ENCODE peak calls at places on chromosome 6, in eight cellular contexts. One of them, this sample, is unnamed.

GRCh38 chr6:128242765-128243403 is 277.5 kb downstream of the PTPRK start:
- DNase-seq in AG08395: peak
- DNase-seq in stimulated activated CD8-positive, alpha-beta memory T cell treated with anti-CD3 and anti-CD28 coated beads, Interleukin-4, amount 100 ng/mL, for 24 hours: no peak
- DNase-seq in PC-9: no peak
- DNase-seq in aorta: no peak
- DNase-seq in GM13977: no peak
- DNase-seq in NCI-H1417 treated with DMSO at 0.1 percent for 48 hours: no peak
- DNase-seq in neural progenitor cell: no peak
- DNase-seq in this sample: no peak

GRCh38 chr6:149938571-149939462 is 3.0 kb upstream of the ULBP2 start:
- DNase-seq in aorta: peak
- DNase-seq in stimulated activated CD8-positive, alpha-beta memory T cell treated with anti-CD3 and anti-CD28 coated beads, Interleukin-4, amount 100 ng/mL, for 24 hours: no peak
- DNase-seq in PC-9: no peak
- DNase-seq in GM13977: peak
- DNase-seq in AG08395: no peak
- DNase-seq in NCI-H1417 treated with DMSO at 0.1 percent for 48 hours: no peak
- DNase-seq in neural progenitor cell: no peak
- DNase-seq in this sample: peak

GRCh38 chr6:56363796-56364195 is 116.4 kb upstream of the COL21A1 start:
- DNase-seq in neural progenitor cell: no peak
- DNase-seq in AG08395: no peak
- DNase-seq in NCI-H1417 treated with DMSO at 0.1 percent for 48 hours: no peak
- DNase-seq in GM13977: no peak
- DNase-seq in stimulated activated CD8-positive, alpha-beta memory T cell treated with anti-CD3 and anti-CD28 coated beads, Interleukin-4, amount 100 ng/mL, for 24 hours: no peak
- DNase-seq in PC-9: no peak
- DNase-seq in aorta: no peak
- DNase-seq in this sample: no peak

GRCh38 chr6:159862103-159862502 is 28.7 kb upstream of the MAS1 start:
- DNase-seq in neural progenitor cell: no peak
- DNase-seq in stimulated activated CD8-positive, alpha-beta memory T cell treated with anti-CD3 and anti-CD28 coated beads, Interleukin-4, amount 100 ng/mL, for 24 hours: no peak
- DNase-seq in NCI-H1417 treated with DMSO at 0.1 percent for 48 hours: no peak
- DNase-seq in PC-9: no peak
- DNase-seq in aorta: no peak
- DNase-seq in AG08395: no peak
- DNase-seq in GM13977: no peak
- DNase-seq in this sample: no peak

GRCh38 chr6:166007349-166008263 is 160.0 kb downstream of the TBXT start:
- DNase-seq in stimulated activated CD8-positive, alpha-beta memory T cell treated with anti-CD3 and anti-CD28 coated beads, Interleukin-4, amount 100 ng/mL, for 24 hours: no peak
- DNase-seq in NCI-H1417 treated with DMSO at 0.1 percent for 48 hours: no peak
- DNase-seq in PC-9: no peak
- DNase-seq in AG08395: peak
- DNase-seq in GM13977: no peak
- DNase-seq in neural progenitor cell: peak
- DNase-seq in aorta: no peak
- DNase-seq in this sample: no peak

GRCh38 chr6:134519456-134519855 is 201.5 kb upstream of the SGK1 start:
- DNase-seq in NCI-H1417 treated with DMSO at 0.1 percent for 48 hours: no peak
- DNase-seq in stimulated activated CD8-positive, alpha-beta memory T cell treated with anti-CD3 and anti-CD28 coated beads, Interleukin-4, amount 100 ng/mL, for 24 hours: peak
- DNase-seq in neural progenitor cell: no peak
- DNase-seq in AG08395: no peak
- DNase-seq in GM13977: no peak
- DNase-seq in PC-9: no peak
- DNase-seq in aorta: peak
- DNase-seq in this sample: peak

GRCh38 chr6:83861077-83861476 is 1.6 kb downstream of the CYB5R4 start:
- DNase-seq in neural progenitor cell: no peak
- DNase-seq in NCI-H1417 treated with DMSO at 0.1 percent for 48 hours: no peak
- DNase-seq in stimulated activated CD8-positive, alpha-beta memory T cell treated with anti-CD3 and anti-CD28 coated beads, Interleukin-4, amount 100 ng/mL, for 24 hours: no peak
- DNase-seq in aorta: no peak
- DNase-seq in AG08395: no peak
- DNase-seq in PC-9: no peak
- DNase-seq in GM13977: no peak
- DNase-seq in this sample: no peak

GRCh38 chr6:112044856-112045255 is 9.0 kb upstream of the CCN6 start:
- DNase-seq in neural progenitor cell: no peak
- DNase-seq in aorta: peak
- DNase-seq in stimulated activated CD8-positive, alpha-beta memory T cell treated with anti-CD3 and anti-CD28 coated beads, Interleukin-4, amount 100 ng/mL, for 24 hours: no peak
- DNase-seq in GM13977: no peak
- DNase-seq in NCI-H1417 treated with DMSO at 0.1 percent for 48 hours: no peak
- DNase-seq in AG08395: peak
- DNase-seq in PC-9: no peak
- DNase-seq in this sample: no peak

GRCh38 chr6:32816746-32817204 is at the start of gene HLA-DOB:
- DNase-seq in stimulated activated CD8-positive, alpha-beta memory T cell treated with anti-CD3 and anti-CD28 coated beads, Interleukin-4, amount 100 ng/mL, for 24 hours: no peak
- DNase-seq in AG08395: no peak
- DNase-seq in neural progenitor cell: no peak
- DNase-seq in PC-9: peak
- DNase-seq in GM13977: peak
- DNase-seq in aorta: no peak
- DNase-seq in NCI-H1417 treated with DMSO at 0.1 percent for 48 hours: no peak
- DNase-seq in this sample: peak

GRCh38 chr6:151436300-151436699 is 15.6 kb downstream of the RMND1 start:
- DNase-seq in stimulated activated CD8-positive, alpha-beta memory T cell treated with anti-CD3 and anti-CD28 coated beads, Interleukin-4, amount 100 ng/mL, for 24 hours: no peak
- DNase-seq in GM13977: no peak
- DNase-seq in NCI-H1417 treated with DMSO at 0.1 percent for 48 hours: no peak
- DNase-seq in PC-9: no peak
- DNase-seq in aorta: no peak
- DNase-seq in AG08395: no peak
- DNase-seq in neural progenitor cell: no peak
- DNase-seq in this sample: no peak

GRCh38 chr6:96836579-96837137 is 619 bp downstream of the GPR63 start:
- DNase-seq in PC-9: peak
- DNase-seq in stimulated activated CD8-positive, alpha-beta memory T cell treated with anti-CD3 and anti-CD28 coated beads, Interleukin-4, amount 100 ng/mL, for 24 hours: no peak
- DNase-seq in AG08395: peak
- DNase-seq in aorta: no peak
- DNase-seq in neural progenitor cell: peak
- DNase-seq in NCI-H1417 treated with DMSO at 0.1 percent for 48 hours: no peak
- DNase-seq in GM13977: peak
- DNase-seq in this sample: no peak

GRCh38 chr6:41373919-41374617 is 38.7 kb downstream of the NCR2 start:
- DNase-seq in PC-9: no peak
- DNase-seq in aorta: no peak
- DNase-seq in AG08395: no peak
- DNase-seq in neural progenitor cell: peak
- DNase-seq in GM13977: no peak
- DNase-seq in NCI-H1417 treated with DMSO at 0.1 percent for 48 hours: no peak
- DNase-seq in stimulated activated CD8-positive, alpha-beta memory T cell treated with anti-CD3 and anti-CD28 coated beads, Interleukin-4, amount 100 ng/mL, for 24 hours: no peak
- DNase-seq in this sample: peak

GRCh38 chr6:36771145-36771544 is 68.1 kb downstream of the CPNE5 start:
- DNase-seq in GM13977: no peak
- DNase-seq in stimulated activated CD8-positive, alpha-beta memory T cell treated with anti-CD3 and anti-CD28 coated beads, Interleukin-4, amount 100 ng/mL, for 24 hours: no peak
- DNase-seq in PC-9: no peak
- DNase-seq in neural progenitor cell: no peak
- DNase-seq in NCI-H1417 treated with DMSO at 0.1 percent for 48 hours: no peak
- DNase-seq in aorta: no peak
- DNase-seq in AG08395: no peak
- DNase-seq in this sample: no peak

This sample was measured in GM06990.